ENCODE peak calls at places on chromosomes 16 and 17, in four cellular contexts. J is A549; B is CD4-positive, CD25-positive, alpha-beta regulatory T cell; Y is effector memory CD4-positive, alpha-beta T cell. I is an unnamed sample. For H3K9me3 and H3K4me1, the result is how much of the 10 kb centered on the place peaks cover.

GRCh38 chr17:1449412-1449967 is 6.5 kb downstream of the CRK start:
- DNase-seq in B (no peak), J (no peak), Y (no peak), I (no peak)

GRCh38 chr16:72372646-72373045 is 200.7 kb upstream of the PMFBP1 start:
- DNase-seq in Y (no peak), B (no peak), J (no peak), I (no peak)

GRCh38 chr17:77451894-77452852 is 311.4 kb downstream of the SEC14L1 start:
- DNase-seq in Y (no peak), J (no peak), B (no peak), I (peak)

GRCh38 chr17:50355701-50356341 is 9.9 kb downstream of the XYLT2 start:
- DNase-seq in B (no peak), Y (no peak), J (no peak), I (no peak)

GRCh38 chr17:82374626-82375331 is 3.2 kb downstream of the UTS2R start:
- DNase-seq in J (no peak), Y (no peak), B (no peak), I (no peak)

GRCh38 chr17:74212262-74212912 is 984 bp upstream of the TTYH2 start:
- DNase-seq in B (peak), J (no peak), Y (peak), I (no peak)

GRCh38 chr16:50266337-50267091 is at the start of gene ADCY7:
- DNase-seq in B (peak), Y (peak), J (no peak), I (peak)

GRCh38 chr16:55832788-55833583 is at the start of gene CES1:
- DNase-seq in Y (no peak), J (peak), B (no peak), I (no peak)

GRCh38 chr17:39903158-39903884 is 15.1 kb downstream of the GSDMB start:
- DNase-seq in B (no peak), J (no peak), Y (no peak), I (peak)

GRCh38 chr16:85556456-85557082 is 56.6 kb upstream of the GSE1 start:
- DNase-seq in J (peak), B (no peak), Y (no peak), I (peak)

GRCh38 chr17:66580178-66580577 is 254.7 kb upstream of the CACNG5 start:
- DNase-seq in B (no peak), Y (no peak), J (peak), I (peak)

GRCh38 chr17:80726558-80727408 is 182.1 kb downstream of the RPTOR start:
- DNase-seq in Y (no peak), B (no peak), J (no peak), I (no peak)

GRCh38 chr17:8372422-8372821 is 4.1 kb downstream of the KRABD2 start:
- DNase-seq in J (no peak), B (no peak), Y (no peak), I (no peak)

GRCh38 chr17:8728251-8728925 is 16.2 kb downstream of the CCDC42 start:
- DNase-seq in B (no peak), Y (no peak), J (no peak), I (no peak)

GRCh38 chr17:31510273-31511175 is 119.0 kb downstream of the RAB11FIP4 start:
- DNase-seq in J (no peak), Y (no peak), B (no peak), I (no peak)

GRCh38 chr16:12027091-12027490 is 50.6 kb downstream of the SNX29 start:
- DNase-seq in J (no peak), Y (no peak), B (no peak), I (no peak)

GRCh38 chr17:9330140-9330902 is 245.3 kb downstream of the STX8 start:
- DNase-seq in B (no peak), Y (no peak), J (no peak), I (no peak)

GRCh38 chr16:24580665-24581064 is 41.3 kb downstream of the RBBP6 start:
- DNase-seq in B (no peak), Y (no peak), J (peak), I (peak)

GRCh38 chr16:87198328-87198731 is 118.9 kb downstream of the C16orf95 start:
- DNase-seq in Y (no peak), J (no peak), B (no peak), I (no peak)
- H3K9me3 ChIP-seq in Y (under half), J (under half), B (under half), I (under half)

GRCh38 chr16:87033541-87034300 is 283.5 kb downstream of the C16orf95 start:
- DNase-seq in J (no peak), B (no peak), Y (no peak), I (peak)

GRCh38 chr16:87037012-87037411 is 280.2 kb downstream of the C16orf95 start:
- DNase-seq in J (no peak), B (no peak), Y (no peak), I (no peak)

GRCh38 chr16:87033021-87033471 is 284.1 kb downstream of the C16orf95 start:
- DNase-seq in Y (no peak), B (no peak), J (no peak), I (no peak)

GRCh38 chr16:87034317-87034716 is 282.9 kb downstream of the C16orf95 start:
- DNase-seq in J (no peak), Y (no peak), B (no peak), I (no peak)

DNA sequence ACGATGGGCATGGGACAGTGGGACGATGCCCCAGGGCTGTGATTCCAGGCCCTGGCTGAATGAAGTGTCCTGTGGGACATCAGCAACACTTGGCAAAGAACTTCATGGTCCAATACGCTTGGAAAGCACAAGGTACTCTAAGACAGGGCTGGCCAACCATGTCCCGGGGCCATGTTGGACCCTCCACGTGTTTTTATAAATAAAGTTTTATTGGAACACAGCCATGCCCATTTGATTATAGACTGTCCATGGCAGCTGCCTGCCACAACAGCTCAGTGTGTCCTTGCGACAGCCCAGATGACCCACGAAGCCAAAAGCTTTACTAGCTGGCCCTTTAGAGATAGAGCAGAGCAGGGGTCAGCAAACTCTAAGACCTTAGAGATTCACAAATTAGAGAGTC is 282.1 kb downstream of the C16orf95 start:
- DNase-seq in J (no peak), Y (no peak), B (no peak), I (no peak)
- H3K4me1 ChIP-seq in J (under half), Y (under half), B (under half), I (under half)

DNA sequence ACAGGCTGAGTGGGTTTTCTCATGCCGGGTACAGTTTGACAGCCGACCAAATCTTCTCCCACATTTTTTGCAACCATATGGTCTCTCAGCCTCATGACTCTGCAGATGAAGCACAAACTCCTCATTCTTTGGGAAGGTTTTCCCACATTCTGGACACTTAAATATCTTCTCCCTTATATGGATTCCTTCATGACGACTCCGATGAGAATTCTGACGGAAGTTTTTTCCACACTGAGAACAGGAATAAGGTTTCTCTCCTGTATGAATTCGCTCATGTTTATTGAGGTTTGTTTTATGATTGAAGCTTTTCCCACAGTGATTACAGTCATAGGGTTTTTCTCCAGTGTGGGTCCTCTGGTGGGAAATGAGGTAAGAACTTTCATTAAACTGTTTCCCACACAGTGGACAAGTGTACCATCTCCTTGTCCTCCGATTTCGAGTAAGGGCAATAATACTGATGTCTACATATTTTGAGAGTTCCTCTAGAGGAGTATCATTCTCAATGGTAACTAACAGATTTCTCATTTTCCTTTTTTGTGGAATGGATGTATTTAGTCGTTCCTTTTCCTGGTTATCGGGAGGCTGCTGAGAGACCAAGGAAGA is 10.9 kb downstream of the ZNF200 start:
- DNase-seq in Y (no peak), B (no peak), J (peak), I (no peak)
- H3K9me3 ChIP-seq in Y (under half), B (half or more), J (half or more), I (under half)

DNA sequence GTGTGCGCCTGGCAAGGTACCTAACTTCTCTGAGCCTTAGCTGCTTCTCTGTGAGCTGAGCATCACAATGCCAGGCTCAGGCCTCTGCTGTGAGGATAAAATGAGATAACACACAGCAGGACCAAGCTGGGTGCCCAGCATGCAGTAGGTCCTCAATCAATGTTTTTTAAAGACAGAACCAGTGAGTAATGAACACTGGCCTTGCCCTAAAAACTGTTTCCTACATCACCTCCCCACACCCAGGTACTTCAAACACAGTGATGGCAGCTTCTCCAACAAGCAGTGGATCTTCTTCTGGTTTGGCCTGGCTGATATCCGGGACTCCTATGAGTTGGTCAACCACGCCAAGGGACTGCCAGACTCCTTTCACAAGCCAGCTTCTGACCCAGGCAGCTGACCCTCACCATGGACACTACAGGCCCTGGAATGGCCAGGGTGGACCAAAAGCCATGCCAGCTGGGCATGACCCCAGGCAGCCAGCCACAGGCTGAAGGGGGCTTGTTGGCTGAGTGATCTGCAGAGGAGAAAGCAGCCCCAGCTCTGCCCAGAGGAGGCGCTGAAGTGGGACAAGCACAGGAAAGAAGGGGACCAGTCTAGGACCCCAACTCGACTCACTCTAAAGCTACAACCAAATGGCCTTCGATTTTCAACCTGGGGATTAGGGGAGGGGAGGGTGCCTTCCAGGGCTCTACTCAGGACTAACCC is 3.9 kb downstream of the NAGS start:
- DNase-seq in J (no peak), Y (no peak), B (no peak), I (no peak)
- H3K4me1 ChIP-seq in J (under half), Y (under half), B (under half), I (under half)

GRCh38 chr16:78744796-78745464 is 645.5 kb downstream of the WWOX start:
- DNase-seq in Y (no peak), J (no peak), B (no peak), I (no peak)

GRCh38 chr16:78742501-78743283 is 643.2 kb downstream of the WWOX start:
- DNase-seq in B (peak), J (no peak), Y (peak), I (no peak)

GRCh38 chr16:78743556-78743955 is 644.1 kb downstream of the WWOX start:
- DNase-seq in Y (no peak), J (no peak), B (no peak), I (no peak)

GRCh38 chr16:78745491-78746019 is 646.1 kb downstream of the WWOX start:
- DNase-seq in J (no peak), B (no peak), Y (no peak), I (no peak)

DNA sequence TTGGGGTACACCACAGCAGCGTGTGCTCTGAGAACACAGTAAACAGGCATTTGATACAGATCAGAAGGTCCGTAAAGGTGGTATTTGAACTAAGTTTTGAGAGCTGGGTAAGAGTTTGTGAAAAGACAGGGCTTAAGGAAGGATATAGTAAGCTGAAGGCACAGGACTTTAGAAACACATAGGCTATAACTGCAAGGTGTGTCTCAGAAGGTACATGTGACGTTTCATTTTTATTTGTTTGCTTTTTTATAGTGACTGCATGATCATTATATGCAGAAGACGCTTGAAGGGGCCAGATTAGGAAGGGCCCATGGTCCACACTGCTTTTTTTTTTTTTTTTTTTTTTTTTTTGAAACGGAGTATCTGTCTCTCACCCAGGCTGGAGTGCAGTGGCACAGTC is 644.6 kb downstream of the WWOX start:
- DNase-seq in B (no peak), Y (no peak), J (no peak), I (no peak)
- H3K9me3 ChIP-seq in B (under half), Y (under half), J (under half), I (under half)

GRCh38 chr17:63433746-63434591 is 12.1 kb downstream of the CYB561 start:
- DNase-seq in B (no peak), Y (no peak), J (peak), I (no peak)
- H3K4me1 ChIP-seq in B (under half), Y (under half), J (half or more), I (under half)